ENCODE peak calls at places on chromosome 15, in five cellular contexts. N, J, Z, X and A are unnamed samples.
A peak's percentile ranks its signal among the peaks of the same experiment; 100 is the strongest.

GRCh38 chr15:52103217-52104207 is 9.1 kb downstream of the BCL2L10 start:
- DNase-seq in J (no peak), X (no peak), Z (peak; percentile 43), N (no peak), A (no peak)

GRCh38 chr15:63395730-63396545 is 14.3 kb upstream of the CA12 start:
- DNase-seq in Z (no peak), N (no peak), X (no peak), J (no peak), A (no peak)

GRCh38 chr15:25710184-25710583 is 152.9 kb downstream of the ATP10A start:
- DNase-seq in N (peak; percentile 50), J (peak; percentile 35), X (no peak), Z (no peak), A (no peak)

GRCh38 chr15:78565951-78566774 is 843 bp downstream of the CHRNA5 start:
- DNase-seq in Z (no peak), J (no peak), N (no peak), X (no peak), A (no peak)

GRCh38 chr15:76991741-76992645 is 2.9 kb upstream of the PSTPIP1 start:
- DNase-seq in N (no peak), J (no peak), X (no peak), Z (no peak), A (no peak)

GRCh38 chr15:29044506-29044905 is 158.7 kb downstream of the APBA2 start:
- DNase-seq in Z (no peak), J (no peak), N (no peak), X (no peak), A (no peak)

GRCh38 chr15:52658955-52659354 is 20.2 kb downstream of the ATOSA start:
- DNase-seq in J (no peak), N (peak; percentile 28), Z (no peak), X (no peak), A (peak; percentile 33)

GRCh38 chr15:69526086-69526485 is 73.5 kb downstream of the RPLP1 start:
- DNase-seq in Z (no peak), X (no peak), N (no peak), J (no peak), A (no peak)

GRCh38 chr15:20344601-20345400 is 196.8 kb downstream of the GOLGA6L6 start:
- DNase-seq in X (no peak), N (peak; percentile 4), Z (no peak), J (no peak), A (no peak)

GRCh38 chr15:62920569-62921502 is 121.7 kb upstream of the TPM1 start:
- DNase-seq in J (no peak), N (no peak), X (no peak), Z (no peak), A (no peak)

GRCh38 chr15:36362508-36362907 is 216.9 kb upstream of the CDIN1 start:
- DNase-seq in N (no peak), J (no peak), X (no peak), Z (no peak), A (no peak)

GRCh38 chr15:26864664-26865191 is 2.1 kb upstream of the GABRA5 start:
- DNase-seq in Z (no peak), N (no peak), X (no peak), J (peak; percentile 31), A (no peak)

GRCh38 chr15:35450492-35450891 is 95.5 kb downstream of the DPH6 start:
- DNase-seq in X (no peak), J (no peak), N (no peak), Z (no peak), A (no peak)

GRCh38 chr15:36601497-36601932 is 22.1 kb downstream of the CDIN1 start:
- DNase-seq in J (no peak), X (no peak), N (no peak), Z (no peak), A (no peak)

GRCh38 chr15:52735231-52736089 is 54.7 kb downstream of the ONECUT1 start:
- DNase-seq in J (peak; percentile 63), N (peak; percentile 80), X (peak; percentile 42), Z (peak; percentile 71), A (peak; percentile 74)

GRCh38 chr15:75201609-75202250 is at the start of gene C15orf39:
- DNase-seq in Z (peak; percentile 68), X (peak; percentile 59), J (peak; percentile 76), N (peak; percentile 73), A (peak; percentile 81)

GRCh38 chr15:89375093-89376062 is 40.8 kb upstream of the POLG start:
- DNase-seq in X (no peak), J (no peak), Z (no peak), N (no peak), A (no peak)

GRCh38 chr15:62505761-62506160 is 340.7 kb upstream of the C2CD4B start:
- DNase-seq in J (no peak), Z (no peak), X (no peak), N (no peak), A (no peak)

GRCh38 chr15:76839173-76839572 is 66.0 kb downstream of the SCAPER start:
- DNase-seq in X (no peak), N (no peak), J (no peak), Z (no peak), A (no peak)

GRCh38 chr15:31173790-31174450 is 72.4 kb upstream of the TRPM1 start:
- DNase-seq in J (no peak), X (no peak), N (no peak), Z (no peak), A (no peak)

GRCh38 chr15:78761020-78761419 is 50.2 kb downstream of the ADAMTS7 start:
- DNase-seq in N (no peak), Z (no peak), X (no peak), J (no peak), A (no peak)

GRCh38 chr15:51267714-51268105 is 70.7 kb downstream of the CYP19A1 start:
- DNase-seq in Z (no peak), N (no peak), J (no peak), X (no peak), A (no peak)

DNA sequence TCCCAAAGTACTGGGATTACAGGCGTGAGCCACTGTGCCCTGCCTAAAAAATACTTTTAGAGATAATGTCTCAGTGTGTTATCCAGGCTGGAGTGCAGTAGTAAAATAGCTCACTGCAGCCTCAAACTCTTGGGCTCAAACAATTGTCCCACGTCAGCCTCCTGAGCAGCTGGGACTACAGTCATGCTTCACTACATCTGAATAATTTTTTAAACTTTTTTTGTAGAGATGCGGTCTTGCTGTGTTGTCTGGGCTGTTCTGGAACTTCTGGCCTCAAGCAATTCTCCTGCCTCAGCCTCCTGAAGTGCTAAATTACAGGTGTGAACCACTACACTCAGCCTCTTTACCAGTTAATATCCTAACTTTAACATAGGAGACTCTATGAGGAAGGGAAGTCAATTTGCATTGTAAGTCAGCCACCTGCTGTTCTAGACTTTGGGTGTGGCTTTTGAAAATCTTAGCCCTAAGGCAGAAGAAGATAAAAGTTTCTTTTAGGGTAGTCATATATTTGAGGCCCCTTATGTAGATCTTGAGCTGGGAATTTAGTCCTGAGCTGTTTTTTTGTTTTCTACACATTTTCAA is 78.2 kb upstream of the RASGRP1 start:
- DNase-seq in X (no peak), J (no peak), N (no peak), Z (no peak), A (no peak)
- H3K36me3 ChIP-seq in X (no peaks in the 10 kb centered on the region), J (no peaks in the 10 kb centered on the region), N (no peaks in the 10 kb centered on the region), Z (no peaks in the 10 kb centered on the region), A (no peaks in the 10 kb centered on the region)

GRCh38 chr15:43776101-43776717 is 557 bp downstream of the ELL3 start:
- DNase-seq in X (no peak), Z (peak; percentile 87), J (peak; percentile 45), N (no peak), A (no peak)

GRCh38 chr15:43777293-43777819 is 590 bp upstream of the ELL3 start:
- DNase-seq in N (peak; percentile 82), Z (peak; percentile 77), J (peak; percentile 82), X (peak; percentile 84), A (peak; percentile 81)

GRCh38 chr15:43776718-43777292 is at the start of gene ELL3:
- DNase-seq in N (peak; percentile 77), Z (peak; percentile 87), X (peak; percentile 62), J (peak; percentile 84), A (peak; percentile 73)

GRCh38 chr15:43774062-43774461 is 2.7 kb downstream of the ELL3 start:
- DNase-seq in N (no peak), Z (no peak), J (no peak), X (no peak), A (no peak)

DNA sequence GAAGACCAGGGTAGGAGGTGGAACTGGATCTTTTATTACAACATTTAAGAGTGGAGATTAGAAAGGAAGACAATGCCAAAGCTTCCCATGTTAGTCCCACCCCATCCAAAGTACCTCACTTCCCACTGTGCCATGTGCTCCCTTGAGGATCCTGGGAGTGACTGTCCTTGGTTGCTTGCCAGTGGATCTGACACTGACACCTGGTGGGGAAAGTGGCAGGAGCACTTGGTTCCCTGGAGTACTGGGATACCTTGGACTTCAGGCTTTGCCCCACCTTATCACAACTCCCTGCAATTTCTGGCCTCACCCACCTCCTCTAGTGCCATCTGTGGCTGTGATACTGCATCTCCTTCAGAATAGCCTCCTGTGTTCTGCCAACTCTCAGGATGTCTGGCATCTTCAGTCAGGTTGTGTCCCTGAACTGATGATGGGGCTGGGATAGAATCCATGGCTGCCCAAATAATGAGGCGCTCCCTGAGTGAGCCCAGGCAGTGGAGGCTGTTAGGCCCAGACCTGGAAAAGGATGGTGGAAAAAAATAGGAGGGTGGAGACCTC is 1.3 kb downstream of the ELL3 start:
- DNase-seq in X (no peak), J (peak; percentile 67), Z (no peak), N (no peak), A (no peak)
- H3K27ac ChIP-seq in X (no peak overlapping the region), J (peak overlapping the region; percentile 89), Z (peak overlapping the region; percentile 98), N (no peak overlapping the region), A (no peak overlapping the region)

DNA sequence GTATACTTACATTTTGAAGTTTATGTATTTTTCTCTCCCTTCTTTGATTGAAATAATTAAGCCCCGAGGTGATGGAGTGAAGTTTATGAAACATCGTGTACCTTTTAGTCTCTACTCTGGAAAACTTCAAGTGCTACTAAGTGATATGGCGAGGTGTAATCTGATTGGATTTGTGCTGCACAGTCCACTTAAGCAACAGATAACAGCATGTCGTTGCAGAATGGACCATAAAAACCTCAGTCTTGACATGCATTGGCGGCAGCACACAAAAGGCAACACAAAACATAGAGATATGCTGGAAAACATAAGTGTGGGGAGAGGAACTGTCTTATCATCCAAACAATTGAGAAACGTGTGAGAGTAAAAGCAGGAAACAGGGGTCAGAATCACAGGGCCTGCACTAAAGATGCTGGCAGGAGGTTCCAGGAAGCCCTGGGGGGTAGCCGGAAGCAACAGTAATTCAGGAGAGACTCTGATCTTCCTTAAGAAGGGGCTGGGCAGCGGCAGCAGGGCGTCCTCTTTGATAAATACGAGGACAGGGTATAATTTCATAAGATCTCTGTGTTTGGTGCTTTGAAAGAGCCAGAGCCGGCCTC is 82.0 kb downstream of the CGNL1 start:
- DNase-seq in X (no peak), Z (no peak), J (peak; percentile 49), N (no peak), A (no peak)
- H3K36me3 ChIP-seq in X (no peaks in the 10 kb centered on the region), Z (no peaks in the 10 kb centered on the region), J (peaks cover 5% of the 10 kb centered on the region), N (no peaks in the 10 kb centered on the region), A (no peaks in the 10 kb centered on the region)

GRCh38 chr15:33641069-33641468 is 327.2 kb upstream of the CHRM5 start:
- DNase-seq in X (no peak), J (no peak), N (no peak), Z (no peak), A (no peak)
- H3K27ac ChIP-seq in X (no peak overlapping the region), J (no peak overlapping the region), N (no peak overlapping the region), Z (no peak overlapping the region), A (no peak overlapping the region)

GRCh38 chr15:84780492-84780891 is 32.1 kb downstream of the ZNF592 start:
- DNase-seq in X (no peak), N (no peak), J (no peak), Z (no peak), A (no peak)
- H3K36me3 ChIP-seq in X (peaks cover 28% of the 10 kb centered on the region), N (peaks cover 32% of the 10 kb centered on the region), J (peaks cover 62% of the 10 kb centered on the region), Z (no peaks in the 10 kb centered on the region), A (peaks cover 29% of the 10 kb centered on the region)